ENCODE peak calls at places on chromosomes 4 and X, in six cellular contexts. N is neural progenitor cell, S is hepatocyte, R is H9, O is brain microvascular endothelial cell, B is cardiac muscle cell. G is an unnamed sample.

GRCh38 chrX:28888421-28888820 is 301.2 kb downstream of the IL1RAPL1 start:
- DNase-seq in O (peak), S (no peak), B (no peak), N (no peak), R (no peak), G (no peak)

GRCh38 chrX:103254171-103254824 is 657 bp downstream of the TCEAL8 start:
- DNase-seq in B (peak), O (peak), S (peak), N (peak), R (peak), G (no peak)

GRCh38 chrX:151396827-151397740 is at the start of gene VMA21:
- DNase-seq in O (peak), R (peak), S (peak), N (peak), B (peak), G (peak)

GRCh38 chr4:25532579-25532978 is 123.1 kb upstream of the SLC34A2 start:
- DNase-seq in O (no peak), R (no peak), B (no peak), N (no peak), S (no peak), G (no peak)

GRCh38 chrX:78997870-78998558 is 52.8 kb downstream of the P2RY10 start:
- DNase-seq in O (no peak), B (no peak), R (no peak), S (no peak), N (peak), G (no peak)

GRCh38 chr4:56843421-56843899 is 22.0 kb upstream of the SPINK2 start:
- DNase-seq in O (no peak), N (no peak), S (peak), R (peak), B (no peak), G (no peak)

GRCh38 chr4:166042510-166043055 is 169.5 kb downstream of the TLL1 start:
- DNase-seq in B (no peak), S (no peak), N (peak), O (no peak), R (no peak), G (no peak)

GRCh38 chrX:139969286-139969685 is 4.0 kb upstream of the CXorf66 start:
- DNase-seq in R (no peak), S (no peak), B (no peak), N (no peak), O (no peak), G (no peak)

GRCh38 chrX:42432552-42432951 is 345.4 kb downstream of the PPP1R2C start:
- DNase-seq in R (no peak), S (peak), N (no peak), B (no peak), O (no peak), G (no peak)

GRCh38 chr4:26298198-26298950 is 22.4 kb upstream of the RBPJ start:
- DNase-seq in O (no peak), S (no peak), R (no peak), N (peak), B (no peak), G (no peak)

GRCh38 chr4:99965173-99965572 is 15.1 kb upstream of the H2AZ1 start:
- DNase-seq in S (no peak), B (no peak), N (no peak), R (no peak), O (no peak), G (no peak)

GRCh38 chr4:87073570-87074470 is 139.0 kb downstream of the AFF1 start:
- DNase-seq in N (peak), R (no peak), B (no peak), S (no peak), O (no peak), G (peak)

GRCh38 chr4:81220269-81220668 is 5.2 kb upstream of the PRKG2 start:
- DNase-seq in O (no peak), R (no peak), B (no peak), N (no peak), S (no peak), G (no peak)

GRCh38 chrX:70480660-70481018 is 36.0 kb downstream of the DLG3 start:
- DNase-seq in N (no peak), R (no peak), O (peak), S (no peak), B (peak), G (no peak)

GRCh38 chrX:111119341-111119740 is 23.4 kb downstream of the PAK3 start:
- DNase-seq in S (no peak), B (no peak), O (no peak), R (no peak), N (no peak), G (no peak)

GRCh38 chr4:770022-770421 is 55.9 kb downstream of the CPLX1 start:
- DNase-seq in R (no peak), S (no peak), O (no peak), B (no peak), N (no peak), G (no peak)

GRCh38 chrX:68852046-68852445 is 23.2 kb downstream of the EFNB1 start:
- DNase-seq in B (no peak), R (no peak), N (no peak), O (no peak), S (no peak), G (no peak)

GRCh38 chrX:154712781-154713391 is 38.0 kb downstream of the GAB3 start:
- DNase-seq in N (no peak), S (no peak), O (peak), B (no peak), R (no peak), G (no peak)

GRCh38 chr4:680565-680930 is 6.2 kb downstream of the MYL5 start:
- DNase-seq in N (no peak), R (peak), O (no peak), B (no peak), S (no peak), G (no peak)

GRCh38 chr4:51909236-51909703 is 66.3 kb downstream of the DCUN1D4 start:
- DNase-seq in N (no peak), O (no peak), S (peak), R (no peak), B (no peak), G (no peak)

GRCh38 chr4:92968556-92968955 is 664.8 kb downstream of the GRID2 start:
- DNase-seq in N (no peak), O (no peak), R (no peak), B (no peak), S (no peak), G (no peak)

GRCh38 chr4:181261279-181261678 is 981.9 kb upstream of the TENM3 start:
- DNase-seq in O (peak), B (peak), N (peak), S (peak), R (no peak), G (no peak)

GRCh38 chr4:176422511-176422910 is 102.7 kb downstream of the SPCS3 start:
- DNase-seq in S (no peak), O (no peak), N (no peak), B (no peak), R (no peak), G (no peak)

GRCh38 chr4:101695176-101695575 is 95.4 kb upstream of the BANK1 start:
- DNase-seq in R (no peak), O (no peak), B (no peak), N (no peak), S (no peak), G (no peak)

GRCh38 chr4:94623507-94623906 is 134.2 kb upstream of the BMPR1B start:
- DNase-seq in S (no peak), R (no peak), N (no peak), B (no peak), O (no peak), G (no peak)

GRCh38 chr4:113574636-113575103 is 186.9 kb downstream of the CAMK2D start:
- DNase-seq in O (peak), N (peak), S (peak), B (no peak), R (no peak), G (no peak)

GRCh38 chr4:153486281-153487151 is 20.4 kb downstream of the TMEM131L start:
- DNase-seq in S (peak), N (peak), R (peak), B (no peak), O (peak), G (peak)

GRCh38 chr4:153485860-153486259 is 19.7 kb downstream of the TMEM131L start:
- DNase-seq in B (no peak), R (no peak), S (no peak), N (no peak), O (no peak), G (no peak)

GRCh38 chr4:153488006-153488718 is 22.0 kb downstream of the TMEM131L start:
- DNase-seq in O (peak), R (no peak), S (no peak), B (no peak), N (no peak), G (no peak)

GRCh38 chr4:153483432-153484418 is 17.6 kb downstream of the TMEM131L start:
- DNase-seq in N (no peak), S (no peak), B (no peak), R (no peak), O (no peak), G (no peak)

GRCh38 chr4:153485374-153485773 is 19.2 kb downstream of the TMEM131L start:
- DNase-seq in R (no peak), N (no peak), O (no peak), B (no peak), S (no peak), G (no peak)
- H3K27ac ChIP-seq in R (no peak), N (no peak), O (no peak), B (no peak), S (peak), G (peak)

GRCh38 chr4:119209077-119209476 is 3.4 kb upstream of the USP53 start:
- DNase-seq in S (peak), R (no peak), B (no peak), N (no peak), O (peak), G (peak)

GRCh38 chr4:119205690-119206089 is 6.8 kb upstream of the USP53 start:
- DNase-seq in R (no peak), O (no peak), B (no peak), S (no peak), N (no peak), G (no peak)

GRCh38 chr4:119206178-119206577 is 6.3 kb upstream of the USP53 start:
- DNase-seq in R (no peak), O (no peak), S (no peak), N (no peak), B (no peak), G (no peak)

GRCh38 chr4:119204898-119205297 is 7.6 kb upstream of the USP53 start:
- DNase-seq in S (no peak), O (no peak), R (no peak), B (no peak), N (no peak), G (no peak)

DNA sequence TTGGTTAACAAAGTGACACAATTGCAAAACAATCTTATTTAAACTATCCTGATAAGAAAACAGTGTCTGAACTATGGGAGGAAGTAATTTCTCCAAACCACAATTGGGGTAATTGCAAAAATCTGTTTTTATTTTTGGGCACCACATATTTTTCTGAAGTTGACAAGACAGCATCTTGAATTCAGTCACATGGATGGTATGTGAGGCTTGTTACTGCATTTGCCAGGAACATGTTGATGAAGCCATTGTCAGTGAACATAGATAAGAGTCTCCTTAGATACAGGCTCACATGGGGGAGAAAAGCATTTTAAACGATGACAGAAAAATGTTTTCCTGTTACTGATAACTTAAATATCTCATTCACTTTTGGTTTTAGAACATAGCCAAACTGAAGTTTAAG is 5.5 kb upstream of the USP53 start:
- DNase-seq in R (no peak), B (no peak), S (no peak), O (peak), N (no peak), G (no peak)
- H3K27ac ChIP-seq in R (no peak), B (peak), S (no peak), O (peak), N (no peak), G (no peak)

DNA sequence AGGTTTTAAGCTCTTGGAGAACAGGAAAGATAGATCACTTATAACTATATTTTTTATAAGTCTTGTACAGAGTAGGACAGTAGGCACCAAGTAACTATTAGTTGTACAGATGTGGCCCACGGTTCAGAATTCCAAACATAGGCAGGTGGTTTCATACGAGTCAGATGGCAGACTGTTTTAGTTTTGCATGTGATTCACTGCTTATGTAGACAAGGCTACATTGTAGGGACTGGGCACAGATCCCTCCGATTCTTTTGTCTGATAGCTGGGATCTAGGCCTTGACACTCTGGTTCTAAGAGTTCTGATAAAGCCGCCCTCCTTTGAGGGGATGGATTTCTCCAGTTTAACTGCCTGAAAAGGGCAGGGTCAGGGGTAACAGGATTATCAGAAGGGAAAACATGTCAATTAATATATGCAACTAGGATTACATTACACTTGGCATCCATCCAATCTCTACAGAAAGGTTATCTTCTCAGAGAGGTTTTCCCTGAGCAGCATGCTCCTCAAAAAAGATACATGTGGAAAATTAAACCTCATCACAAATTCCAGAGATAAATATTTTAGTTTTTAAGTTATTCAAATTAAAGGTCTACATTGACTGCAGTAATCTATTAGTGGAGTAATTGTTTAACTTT is 87.8 kb downstream of the SPRY1 start:
- DNase-seq in R (no peak), S (no peak), B (no peak), O (no peak), N (no peak), G (no peak)
- H3K27ac ChIP-seq in R (no peak), S (no peak), B (no peak), O (no peak), N (no peak), G (no peak)

GRCh38 chr4:137659431-137659830 is 127.1 kb upstream of the PCDH18 start:
- DNase-seq in N (no peak), O (no peak), S (no peak), B (no peak), R (no peak), G (no peak)

GRCh38 chr4:137664416-137664815 is 132.1 kb upstream of the PCDH18 start:
- DNase-seq in O (no peak), B (no peak), N (no peak), R (no peak), S (no peak), G (no peak)

GRCh38 chr4:137663376-137664054 is 131.2 kb upstream of the PCDH18 start:
- DNase-seq in S (peak), R (no peak), B (no peak), N (no peak), O (no peak), G (no peak)

GRCh38 chr4:137660211-137660610 is 127.9 kb upstream of the PCDH18 start:
- DNase-seq in S (no peak), B (no peak), R (no peak), N (no peak), O (no peak), G (no peak)

GRCh38 chr4:137664055-137664405 is 131.7 kb upstream of the PCDH18 start:
- DNase-seq in B (no peak), R (no peak), S (peak), N (no peak), O (peak), G (no peak)
- H3K27ac ChIP-seq in B (no peak), R (no peak), S (peak), N (no peak), O (peak), G (no peak)

DNA sequence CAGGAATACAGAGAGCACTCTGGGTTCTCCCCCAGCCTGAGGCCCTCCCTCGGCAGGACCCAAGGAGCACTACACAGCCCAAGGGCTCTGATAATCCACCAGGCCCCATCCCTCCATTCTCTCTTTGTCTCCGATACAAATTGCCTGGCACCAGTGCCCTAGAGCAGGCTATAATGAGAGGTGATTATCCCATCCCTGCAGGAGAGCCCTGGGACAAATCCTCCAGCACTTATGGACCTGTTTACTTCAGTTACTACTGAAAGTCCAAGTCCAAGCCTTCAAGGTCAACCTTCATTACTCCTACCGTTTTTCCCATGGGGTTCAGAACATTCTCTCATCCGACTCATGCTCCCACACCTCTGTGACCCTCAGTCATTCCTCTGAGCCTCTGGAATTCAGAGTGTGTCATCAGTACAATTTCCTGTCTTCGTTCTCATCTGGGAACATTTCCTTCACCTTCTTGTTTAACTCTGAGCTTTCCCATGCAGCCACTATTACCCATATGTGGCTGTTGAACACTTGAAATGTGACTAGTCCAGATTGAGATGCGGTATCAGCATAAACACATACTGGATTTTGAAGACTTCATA is 299.0 kb downstream of the RAPGEF2 start:
- DNase-seq in S (peak), O (peak), R (no peak), B (no peak), N (peak), G (peak)
- H3K27ac ChIP-seq in S (peak), O (peak), R (no peak), B (no peak), N (no peak), G (peak)

GRCh38 chrX:119736206-119736764 is 22.1 kb upstream of the SOWAHD start:
- DNase-seq in S (no peak), N (no peak), R (no peak), O (no peak), B (no peak), G (no peak)

GRCh38 chrX:119734897-119735339 is 23.5 kb upstream of the SOWAHD start:
- DNase-seq in N (no peak), B (no peak), O (no peak), R (no peak), S (no peak), G (no peak)

GRCh38 chrX:119729408-119730201 is 28.8 kb upstream of the SOWAHD start:
- DNase-seq in O (peak), S (peak), N (peak), R (peak), B (peak), G (no peak)

GRCh38 chrX:119735467-119735866 is 22.9 kb upstream of the SOWAHD start:
- DNase-seq in O (no peak), S (no peak), N (no peak), B (no peak), R (no peak), G (no peak)
- H3K27ac ChIP-seq in O (no peak), S (no peak), N (no peak), B (no peak), R (no peak), G (no peak)

DNA sequence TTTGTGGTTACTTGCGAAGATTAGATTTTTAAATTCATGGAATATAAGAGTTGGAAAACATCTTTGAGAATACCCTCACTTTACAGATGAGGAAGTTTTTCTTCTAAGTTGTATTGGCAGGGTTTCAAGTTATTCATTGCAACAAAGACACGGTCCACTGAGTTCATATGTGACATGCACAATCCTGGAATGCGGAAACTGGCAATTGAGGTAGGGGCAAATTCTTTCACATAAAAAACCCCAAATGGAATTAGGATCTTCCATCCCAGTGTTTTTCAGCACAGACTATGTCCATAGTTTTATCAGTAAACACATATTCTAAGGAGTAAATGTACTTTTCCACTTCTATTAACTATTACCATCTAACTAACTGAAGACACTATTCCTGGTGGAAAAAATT is 81.8 kb upstream of the NAP1L5 start:
- DNase-seq in S (no peak), B (no peak), N (no peak), R (no peak), O (peak), G (no peak)
- H3K27ac ChIP-seq in S (no peak), B (no peak), N (no peak), R (no peak), O (peak), G (no peak)

DNA sequence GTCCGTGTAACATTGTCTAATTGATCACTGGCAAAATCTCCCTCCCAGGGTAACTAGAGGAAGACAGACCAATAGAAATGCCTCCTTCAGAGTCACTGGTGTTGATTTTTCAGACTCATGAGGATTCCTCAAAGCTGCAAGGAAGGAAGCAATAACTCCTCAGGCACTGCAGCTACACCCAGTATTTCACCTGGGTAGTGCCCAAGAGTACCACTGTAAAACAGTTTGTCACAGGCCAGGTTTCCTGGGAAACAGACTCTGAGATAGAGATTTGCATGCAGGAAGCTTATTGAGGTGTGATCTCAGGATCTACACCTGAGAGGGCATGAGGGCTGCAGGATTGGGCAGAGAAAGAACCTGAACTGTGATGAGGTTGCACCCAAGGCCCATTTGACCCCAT is 240.7 kb upstream of the ATP6AP2 start:
- DNase-seq in S (no peak), O (no peak), B (no peak), R (no peak), N (no peak), G (no peak)
- H3K27ac ChIP-seq in S (no peak), O (no peak), B (no peak), R (no peak), N (no peak), G (no peak)

GRCh38 chr4:2745516-2745915 is 10.6 kb downstream of the TNIP2 start:
- DNase-seq in S (no peak), O (no peak), B (no peak), R (no peak), N (no peak), G (no peak)
- H3K27ac ChIP-seq in S (peak), O (peak), B (no peak), R (no peak), N (no peak), G (peak)